ENCODE peak calls at places on chromosomes 7 and 10, in six cellular contexts. One of them, this sample, is unnamed. For H3K4me1, the result is how much of the 10 kb centered on the place peaks cover.

GRCh38 chr10:22341190-22341935 is 3.9 kb upstream of the SPAG6 start:
- DNase-seq in ovary: peak
- DNase-seq in Peyer's patch: no peak
- DNase-seq in breast epithelium: no peak
- DNase-seq in tibial nerve: no peak
- DNase-seq in esophagus squamous epithelium: no peak
- DNase-seq in this sample: no peak

GRCh38 chr7:150944066-150945042 is 33.8 kb downstream of the KCNH2 start:
- DNase-seq in tibial nerve: peak
- DNase-seq in Peyer's patch: peak
- DNase-seq in esophagus squamous epithelium: no peak
- DNase-seq in breast epithelium: peak
- DNase-seq in ovary: no peak
- DNase-seq in this sample: no peak

GRCh38 chr10:102962259-102962658 is 44.2 kb downstream of the CNNM2 start:
- DNase-seq in esophagus squamous epithelium: no peak
- DNase-seq in Peyer's patch: no peak
- DNase-seq in breast epithelium: no peak
- DNase-seq in ovary: no peak
- DNase-seq in tibial nerve: no peak
- DNase-seq in this sample: no peak

GRCh38 chr7:25167262-25167843 is 42.3 kb upstream of the CYCS start:
- DNase-seq in breast epithelium: no peak
- DNase-seq in ovary: no peak
- DNase-seq in tibial nerve: no peak
- DNase-seq in esophagus squamous epithelium: no peak
- DNase-seq in Peyer's patch: no peak
- DNase-seq in this sample: no peak

GRCh38 chr7:96997512-96998032 is 7.8 kb upstream of the DLX6 start:
- DNase-seq in breast epithelium: no peak
- DNase-seq in tibial nerve: no peak
- DNase-seq in ovary: no peak
- DNase-seq in esophagus squamous epithelium: no peak
- DNase-seq in Peyer's patch: no peak
- DNase-seq in this sample: no peak

GRCh38 chr7:20030915-20031362 is 186.2 kb downstream of the MACC1 start:
- DNase-seq in breast epithelium: no peak
- DNase-seq in Peyer's patch: no peak
- DNase-seq in tibial nerve: no peak
- DNase-seq in esophagus squamous epithelium: no peak
- DNase-seq in ovary: no peak
- DNase-seq in this sample: no peak

GRCh38 chr7:106190589-106191330 is 78.6 kb upstream of the SYPL1 start:
- DNase-seq in ovary: no peak
- DNase-seq in tibial nerve: no peak
- DNase-seq in breast epithelium: no peak
- DNase-seq in esophagus squamous epithelium: no peak
- DNase-seq in Peyer's patch: no peak
- DNase-seq in this sample: no peak

GRCh38 chr7:114085592-114086490 is 167.0 kb upstream of the PPP1R3A start:
- DNase-seq in ovary: peak
- DNase-seq in tibial nerve: peak
- DNase-seq in esophagus squamous epithelium: no peak
- DNase-seq in breast epithelium: peak
- DNase-seq in Peyer's patch: peak
- DNase-seq in this sample: peak

GRCh38 chr10:52172581-52172980 is 141.5 kb upstream of the DKK1 start:
- DNase-seq in Peyer's patch: no peak
- DNase-seq in esophagus squamous epithelium: no peak
- DNase-seq in tibial nerve: no peak
- DNase-seq in ovary: no peak
- DNase-seq in breast epithelium: no peak
- DNase-seq in this sample: no peak

GRCh38 chr10:61964949-61965693 is 63.6 kb downstream of the ARID5B start:
- DNase-seq in ovary: no peak
- DNase-seq in tibial nerve: no peak
- DNase-seq in breast epithelium: no peak
- DNase-seq in esophagus squamous epithelium: no peak
- DNase-seq in Peyer's patch: no peak
- DNase-seq in this sample: no peak
- H3K4me1 ChIP-seq in ovary: under half
- H3K4me1 ChIP-seq in tibial nerve: under half
- H3K4me1 ChIP-seq in breast epithelium: under half
- H3K4me1 ChIP-seq in esophagus squamous epithelium: under half
- H3K4me1 ChIP-seq in Peyer's patch: under half
- H3K4me1 ChIP-seq in this sample: under half

GRCh38 chr10:132329565-132330485 is 2.2 kb upstream of the LRRC27 start:
- DNase-seq in ovary: no peak
- DNase-seq in esophagus squamous epithelium: no peak
- DNase-seq in breast epithelium: no peak
- DNase-seq in tibial nerve: no peak
- DNase-seq in Peyer's patch: no peak
- DNase-seq in this sample: peak
- TF ChIP-seq POLR2A in ovary: no peak
- TF ChIP-seq POLR2A in esophagus squamous epithelium: no peak
- TF ChIP-seq POLR2A in breast epithelium: no peak
- TF ChIP-seq POLR2A in tibial nerve: no peak
- TF ChIP-seq POLR2A in Peyer's patch: no peak
- TF ChIP-seq POLR2A in this sample: no peak

GRCh38 chr10:12214763-12215218 is 18.8 kb downstream of the CDC123 start:
- DNase-seq in tibial nerve: no peak
- DNase-seq in ovary: peak
- DNase-seq in breast epithelium: no peak
- DNase-seq in esophagus squamous epithelium: no peak
- DNase-seq in Peyer's patch: no peak
- DNase-seq in this sample: no peak
- H3K27ac ChIP-seq in tibial nerve: peak
- H3K27ac ChIP-seq in ovary: no peak
- H3K27ac ChIP-seq in breast epithelium: no peak
- H3K27ac ChIP-seq in esophagus squamous epithelium: peak
- H3K27ac ChIP-seq in Peyer's patch: no peak
- H3K27ac ChIP-seq in this sample: peak

DNA sequence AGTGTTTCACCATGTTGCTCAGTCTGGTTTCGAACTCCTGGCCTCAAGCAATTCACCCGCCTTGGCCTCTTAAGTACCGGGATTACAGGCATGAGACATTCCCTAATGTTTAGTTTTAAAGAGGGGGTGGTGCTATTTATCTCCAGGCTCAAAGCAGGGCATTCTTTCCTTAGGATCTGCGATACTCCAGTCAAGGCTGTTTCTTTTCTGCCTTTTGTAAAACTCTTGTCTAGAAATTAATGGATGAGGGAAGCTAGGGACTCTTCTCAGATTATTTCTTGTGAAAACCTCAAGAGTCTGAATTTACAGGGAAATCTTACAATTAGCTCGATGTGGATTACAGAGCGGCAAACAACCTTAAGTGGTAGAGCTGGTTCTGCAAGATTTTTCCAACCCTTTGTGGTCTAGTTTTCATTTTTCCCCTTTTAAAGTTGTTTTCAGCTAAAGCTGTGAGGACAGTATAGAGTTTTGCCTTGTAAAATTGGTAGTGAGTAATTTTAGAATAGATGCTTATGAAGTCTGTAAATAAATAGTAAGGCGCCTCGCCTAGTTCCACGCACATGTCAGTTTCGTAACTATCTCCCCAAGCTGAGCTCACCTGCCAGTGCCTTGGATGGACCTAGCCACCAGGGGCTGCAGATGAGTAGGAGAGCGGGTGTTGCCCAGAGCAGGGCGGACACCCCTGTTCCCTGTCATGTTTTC is 53.1 kb downstream of the CUX1 start:
- DNase-seq in tibial nerve: no peak
- DNase-seq in Peyer's patch: no peak
- DNase-seq in breast epithelium: no peak
- DNase-seq in ovary: no peak
- DNase-seq in esophagus squamous epithelium: no peak
- DNase-seq in this sample: no peak
- H3K4me1 ChIP-seq in tibial nerve: under half
- H3K4me1 ChIP-seq in Peyer's patch: under half
- H3K4me1 ChIP-seq in breast epithelium: under half
- H3K4me1 ChIP-seq in ovary: under half
- H3K4me1 ChIP-seq in esophagus squamous epithelium: under half
- H3K4me1 ChIP-seq in this sample: under half

GRCh38 chr10:15168781-15169554 is 475 bp upstream of the NMT2 start:
- DNase-seq in ovary: peak
- DNase-seq in esophagus squamous epithelium: peak
- DNase-seq in tibial nerve: peak
- DNase-seq in Peyer's patch: peak
- DNase-seq in breast epithelium: peak
- DNase-seq in this sample: peak
- TF ChIP-seq POLR2A in ovary: no peak
- TF ChIP-seq POLR2A in esophagus squamous epithelium: no peak
- TF ChIP-seq POLR2A in tibial nerve: peak
- TF ChIP-seq POLR2A in Peyer's patch: peak
- TF ChIP-seq POLR2A in breast epithelium: no peak
- TF ChIP-seq POLR2A in this sample: no peak

GRCh38 chr7:27677912-27678612 is 15.4 kb upstream of the HIBADH start:
- DNase-seq in tibial nerve: no peak
- DNase-seq in ovary: no peak
- DNase-seq in breast epithelium: no peak
- DNase-seq in esophagus squamous epithelium: no peak
- DNase-seq in Peyer's patch: no peak
- DNase-seq in this sample: no peak
- H3K27ac ChIP-seq in tibial nerve: peak
- H3K27ac ChIP-seq in ovary: no peak
- H3K27ac ChIP-seq in breast epithelium: peak
- H3K27ac ChIP-seq in esophagus squamous epithelium: peak
- H3K27ac ChIP-seq in Peyer's patch: peak
- H3K27ac ChIP-seq in this sample: peak

This sample was measured in suprapubic skin.